ENCODE peak calls at places on chromosomes 4 and X, in six cellular contexts. One of them, this sample, is unnamed.

GRCh38 chr4:129327637-129328036 is 231.7 kb downstream of the C4orf33 start:
- DNase-seq in adrenal gland: no peak
- DNase-seq in psoas muscle: no peak
- DNase-seq in ovary: no peak
- DNase-seq in sigmoid colon: no peak
- DNase-seq in H7: no peak
- DNase-seq in this sample: no peak

GRCh38 chr4:81650871-81651270 is 179.2 kb upstream of the RASGEF1B start:
- DNase-seq in ovary: no peak
- DNase-seq in psoas muscle: no peak
- DNase-seq in H7: no peak
- DNase-seq in sigmoid colon: no peak
- DNase-seq in adrenal gland: no peak
- DNase-seq in this sample: no peak

GRCh38 chr4:159201168-159201567 is 98.3 kb downstream of the RAPGEF2 start:
- DNase-seq in sigmoid colon: no peak
- DNase-seq in ovary: no peak
- DNase-seq in H7: no peak
- DNase-seq in psoas muscle: no peak
- DNase-seq in adrenal gland: no peak
- DNase-seq in this sample: no peak

GRCh38 chrX:23773601-23774175 is 9.3 kb upstream of the SAT1 start:
- DNase-seq in psoas muscle: no peak
- DNase-seq in sigmoid colon: no peak
- DNase-seq in H7: no peak
- DNase-seq in ovary: no peak
- DNase-seq in adrenal gland: no peak
- DNase-seq in this sample: no peak

GRCh38 chrX:131617182-131617581 is 73.3 kb downstream of the OR13H1 start:
- DNase-seq in H7: no peak
- DNase-seq in ovary: no peak
- DNase-seq in psoas muscle: no peak
- DNase-seq in sigmoid colon: no peak
- DNase-seq in adrenal gland: no peak
- DNase-seq in this sample: no peak

GRCh38 chr4:179307297-179308136 is 1865.3 kb upstream of the AGA start:
- DNase-seq in psoas muscle: no peak
- DNase-seq in adrenal gland: no peak
- DNase-seq in sigmoid colon: no peak
- DNase-seq in ovary: no peak
- DNase-seq in H7: peak; percentile 47
- DNase-seq in this sample: peak; percentile 61

GRCh38 chr4:61201562-61202099 is 1.5 kb downstream of the ADGRL3 start:
- DNase-seq in psoas muscle: no peak
- DNase-seq in ovary: no peak
- DNase-seq in adrenal gland: peak; percentile 28
- DNase-seq in sigmoid colon: peak; percentile 59
- DNase-seq in H7: peak; percentile 49
- DNase-seq in this sample: peak; percentile 9

GRCh38 chrX:137031517-137032377 is 2.0 kb downstream of the GPR101 start:
- DNase-seq in adrenal gland: no peak
- DNase-seq in H7: peak; percentile 80
- DNase-seq in psoas muscle: peak; percentile 18
- DNase-seq in ovary: no peak
- DNase-seq in sigmoid colon: no peak
- DNase-seq in this sample: peak; percentile 53

GRCh38 chrX:25019707-25020390 is 4.1 kb upstream of the ARX start:
- DNase-seq in ovary: no peak
- DNase-seq in sigmoid colon: no peak
- DNase-seq in psoas muscle: no peak
- DNase-seq in H7: peak; percentile 65
- DNase-seq in adrenal gland: no peak
- DNase-seq in this sample: no peak
- H3K27me3 ChIP-seq in ovary: no peaks in the 10 kb centered on the region
- H3K27me3 ChIP-seq in sigmoid colon: peaks cover 78% of the 10 kb centered on the region
- H3K27me3 ChIP-seq in psoas muscle: peaks cover 13% of the 10 kb centered on the region
- H3K27me3 ChIP-seq in H7: peaks cover 98% of the 10 kb centered on the region
- H3K27me3 ChIP-seq in adrenal gland: peaks cover 96% of the 10 kb centered on the region
- H3K27me3 ChIP-seq in this sample: peaks cover 90% of the 10 kb centered on the region

GRCh38 chr4:2651546-2651945 is 104.6 kb downstream of the TNIP2 start:
- DNase-seq in psoas muscle: no peak
- DNase-seq in sigmoid colon: no peak
- DNase-seq in H7: no peak
- DNase-seq in ovary: no peak
- DNase-seq in adrenal gland: no peak
- DNase-seq in this sample: no peak

GRCh38 chr4:2650276-2650675 is 105.9 kb downstream of the TNIP2 start:
- DNase-seq in H7: no peak
- DNase-seq in ovary: no peak
- DNase-seq in adrenal gland: peak; percentile 2
- DNase-seq in sigmoid colon: peak; percentile 46
- DNase-seq in psoas muscle: no peak
- DNase-seq in this sample: no peak

GRCh38 chr4:2651998-2652397 is 104.1 kb downstream of the TNIP2 start:
- DNase-seq in ovary: no peak
- DNase-seq in adrenal gland: no peak
- DNase-seq in sigmoid colon: peak; percentile 17
- DNase-seq in H7: no peak
- DNase-seq in psoas muscle: no peak
- DNase-seq in this sample: no peak

GRCh38 chr4:2649604-2650114 is 106.5 kb downstream of the TNIP2 start:
- DNase-seq in H7: no peak
- DNase-seq in adrenal gland: peak; percentile 4
- DNase-seq in sigmoid colon: peak; percentile 20
- DNase-seq in psoas muscle: no peak
- DNase-seq in ovary: no peak
- DNase-seq in this sample: no peak

DNA sequence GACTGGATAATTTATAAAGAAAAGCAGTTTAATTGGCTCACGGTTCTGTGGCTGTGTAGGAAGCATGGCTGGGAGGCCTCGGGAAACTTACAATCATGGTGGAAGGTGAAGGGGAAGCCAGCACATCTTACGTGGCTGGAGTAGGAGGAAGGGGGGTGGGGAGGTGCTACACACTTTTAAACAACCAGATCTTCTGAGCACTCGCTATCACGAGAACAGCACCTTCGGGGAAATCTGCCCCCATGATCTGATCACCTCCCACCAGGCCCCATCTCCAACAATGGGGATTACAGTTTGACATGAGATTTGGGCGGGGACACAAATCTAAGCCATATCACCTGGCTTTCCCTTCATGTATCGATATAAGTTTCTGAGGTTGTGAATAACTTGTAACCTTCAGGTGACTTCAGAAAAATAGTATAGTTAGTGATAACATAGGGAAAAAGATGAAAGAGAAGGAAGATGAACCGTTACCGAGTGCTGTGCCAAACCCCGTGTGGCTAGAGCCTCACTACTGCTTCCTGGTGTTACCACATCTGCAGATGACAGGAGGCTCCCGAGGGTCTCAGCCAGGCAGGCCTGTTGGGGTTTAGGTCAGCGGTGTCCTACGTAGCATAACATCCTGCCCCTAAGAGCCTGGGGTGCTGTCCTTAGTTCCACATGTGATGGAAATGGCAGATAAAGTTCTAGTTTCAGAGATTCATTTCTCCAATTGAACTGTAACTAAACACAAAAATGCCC is 103.6 kb downstream of the TNIP2 start:
- DNase-seq in psoas muscle: no peak
- DNase-seq in ovary: no peak
- DNase-seq in H7: no peak
- DNase-seq in sigmoid colon: peak; percentile 30
- DNase-seq in adrenal gland: no peak
- DNase-seq in this sample: no peak
- H3K36me3 ChIP-seq in psoas muscle: peaks cover 4% of the 10 kb centered on the region
- H3K36me3 ChIP-seq in ovary: no peaks in the 10 kb centered on the region
- H3K36me3 ChIP-seq in H7: peaks cover 19% of the 10 kb centered on the region
- H3K36me3 ChIP-seq in sigmoid colon: peaks cover 53% of the 10 kb centered on the region
- H3K36me3 ChIP-seq in adrenal gland: no peaks in the 10 kb centered on the region
- H3K36me3 ChIP-seq in this sample: peaks cover 51% of the 10 kb centered on the region

GRCh38 chr4:8045909-8046308 is 106.2 kb upstream of the AFAP1 start:
- DNase-seq in ovary: no peak
- DNase-seq in H7: no peak
- DNase-seq in adrenal gland: no peak
- DNase-seq in sigmoid colon: no peak
- DNase-seq in psoas muscle: no peak
- DNase-seq in this sample: no peak
- H3K27me3 ChIP-seq in ovary: no peaks in the 10 kb centered on the region
- H3K27me3 ChIP-seq in H7: no peaks in the 10 kb centered on the region
- H3K27me3 ChIP-seq in adrenal gland: no peaks in the 10 kb centered on the region
- H3K27me3 ChIP-seq in sigmoid colon: no peaks in the 10 kb centered on the region
- H3K27me3 ChIP-seq in psoas muscle: no peaks in the 10 kb centered on the region
- H3K27me3 ChIP-seq in this sample: no peaks in the 10 kb centered on the region

DNA sequence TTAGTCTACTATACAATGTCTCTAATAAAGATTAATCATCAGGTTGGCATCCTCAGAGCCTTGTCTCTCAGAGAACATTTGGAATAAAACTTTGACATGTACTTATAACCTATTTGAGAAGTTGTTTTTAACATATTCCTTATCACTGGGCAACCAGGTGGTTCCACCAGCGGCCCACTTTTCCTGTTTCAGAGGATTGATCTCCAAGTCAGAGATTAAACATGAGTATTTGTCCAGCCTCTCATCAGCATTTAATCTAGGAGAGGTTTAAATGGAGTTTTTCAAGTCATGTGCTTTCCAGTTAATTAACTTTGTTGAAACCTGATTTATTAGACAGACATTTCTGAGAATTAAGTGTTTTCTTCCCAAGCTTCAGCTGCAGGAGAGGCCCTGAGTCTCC is 345.5 kb downstream of the GRXCR1 start:
- DNase-seq in sigmoid colon: no peak
- DNase-seq in psoas muscle: no peak
- DNase-seq in ovary: no peak
- DNase-seq in H7: no peak
- DNase-seq in adrenal gland: no peak
- DNase-seq in this sample: no peak
- H3K36me3 ChIP-seq in sigmoid colon: no peaks in the 10 kb centered on the region
- H3K36me3 ChIP-seq in psoas muscle: no peaks in the 10 kb centered on the region
- H3K36me3 ChIP-seq in ovary: no peaks in the 10 kb centered on the region
- H3K36me3 ChIP-seq in H7: no peaks in the 10 kb centered on the region
- H3K36me3 ChIP-seq in adrenal gland: no peaks in the 10 kb centered on the region
- H3K36me3 ChIP-seq in this sample: no peaks in the 10 kb centered on the region

GRCh38 chrX:72130156-72130761 is 1.5 kb downstream of the RTL5 start:
- DNase-seq in adrenal gland: no peak
- DNase-seq in sigmoid colon: no peak
- DNase-seq in H7: no peak
- DNase-seq in psoas muscle: no peak
- DNase-seq in ovary: no peak
- DNase-seq in this sample: no peak

GRCh38 chrX:72132456-72132855 is 741 bp upstream of the RTL5 start:
- DNase-seq in adrenal gland: no peak
- DNase-seq in ovary: no peak
- DNase-seq in H7: no peak
- DNase-seq in psoas muscle: no peak
- DNase-seq in sigmoid colon: no peak
- DNase-seq in this sample: no peak

GRCh38 chrX:72131317-72132294 is at the start of gene RTL5:
- DNase-seq in H7: peak; percentile 80
- DNase-seq in sigmoid colon: peak; percentile 97
- DNase-seq in psoas muscle: peak; percentile 84
- DNase-seq in adrenal gland: peak; percentile 84
- DNase-seq in ovary: peak; percentile 89
- DNase-seq in this sample: peak; percentile 90

GRCh38 chrX:72130762-72131231 is 918 bp downstream of the RTL5 start:
- DNase-seq in sigmoid colon: no peak
- DNase-seq in ovary: peak; percentile 36
- DNase-seq in H7: peak; percentile 75
- DNase-seq in psoas muscle: peak; percentile 20
- DNase-seq in adrenal gland: no peak
- DNase-seq in this sample: no peak

DNA sequence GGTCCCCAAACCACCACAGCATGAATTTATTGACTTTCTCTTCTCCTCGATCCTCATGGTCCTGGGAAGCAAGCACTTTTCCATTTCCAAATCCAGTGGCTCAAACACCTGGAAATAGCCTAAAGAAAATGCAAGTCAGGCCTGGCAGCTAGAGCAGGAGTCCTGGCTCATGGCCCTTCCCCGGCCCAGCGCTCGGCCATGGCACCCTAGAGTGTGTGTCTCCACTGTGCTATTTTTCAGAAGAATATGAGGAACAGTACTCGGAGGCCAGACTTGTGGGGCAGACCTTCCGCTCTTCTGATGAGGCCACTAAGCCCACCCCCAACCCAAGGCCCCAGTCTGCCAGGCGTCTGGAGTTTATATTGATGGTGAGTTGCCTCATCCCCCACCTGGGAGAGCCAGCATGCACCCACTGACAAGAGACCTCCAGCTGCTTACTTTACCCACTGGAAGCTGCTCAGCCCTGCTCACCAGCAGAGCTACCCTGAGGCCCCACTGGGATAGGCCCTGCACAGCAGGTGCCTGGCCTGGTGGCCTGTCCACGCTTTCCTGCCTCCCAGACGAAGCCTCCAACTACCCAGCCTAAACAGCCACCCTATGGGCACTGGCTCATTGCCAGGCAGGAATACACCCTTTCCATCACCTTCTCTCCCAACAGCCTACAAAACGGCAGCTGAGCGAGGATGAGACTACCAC is 2.3 kb upstream of the RTL5 start:
- DNase-seq in H7: no peak
- DNase-seq in adrenal gland: no peak
- DNase-seq in ovary: no peak
- DNase-seq in psoas muscle: no peak
- DNase-seq in sigmoid colon: no peak
- DNase-seq in this sample: no peak
- H3K27me3 ChIP-seq in H7: peaks cover 33% of the 10 kb centered on the region
- H3K27me3 ChIP-seq in adrenal gland: peaks cover 13% of the 10 kb centered on the region
- H3K27me3 ChIP-seq in ovary: no peaks in the 10 kb centered on the region
- H3K27me3 ChIP-seq in psoas muscle: no peaks in the 10 kb centered on the region
- H3K27me3 ChIP-seq in sigmoid colon: no peaks in the 10 kb centered on the region
- H3K27me3 ChIP-seq in this sample: no peaks in the 10 kb centered on the region